ENCODE peak calls at places on chromosomes 5 and 9, in eight cellular contexts. Q, V, G, A, Y, Z, O and J are unnamed samples.

GRCh38 chr5:31751620-31752019 is 112.7 kb downstream of the PDZD2 start:
- DNase-seq in Q (no peak), V (no peak), G (no peak), A (no peak), Y (no peak), Z (no peak), O (no peak), J (no peak)

GRCh38 chr5:122077451-122078115 is 476 bp downstream of the LOX start:
- DNase-seq in Q (peak; percentile 56), V (no peak), G (no peak), A (peak; percentile 54), Y (no peak), Z (peak; percentile 60), O (peak; percentile 13), J (peak; percentile 36)

GRCh38 chr5:92838253-92838652 is 742.8 kb downstream of the NR2F1-AS1 start:
- DNase-seq in Q (no peak), V (no peak), G (no peak), A (peak; percentile 30), Y (no peak), Z (peak; percentile 10), O (peak; percentile 37), J (peak; percentile 49)

GRCh38 chr9:15697459-15697858 is 144.6 kb downstream of the CCDC171 start:
- DNase-seq in Q (peak; percentile 39), V (peak; percentile 78), G (no peak), A (no peak), Y (peak; percentile 45), Z (peak; percentile 53), O (no peak), J (peak; percentile 41)

GRCh38 chr5:84791153-84791552 is 406.5 kb upstream of the EDIL3 start:
- DNase-seq in Q (no peak), V (no peak), G (no peak), A (no peak), Y (no peak), Z (no peak), O (no peak), J (no peak)

GRCh38 chr9:114153761-114154596 is 1.4 kb upstream of the COL27A1 start:
- DNase-seq in Q (no peak), V (no peak), G (no peak), A (peak; percentile 87), Y (no peak), Z (peak; percentile 42), O (peak; percentile 95), J (peak; percentile 54)

GRCh38 chr9:121357011-121357410 is 13.0 kb downstream of the STOM start:
- DNase-seq in Q (peak; percentile 61), V (no peak), G (no peak), A (no peak), Y (no peak), Z (no peak), O (no peak), J (no peak)

GRCh38 chr9:105608685-105609598 is 51.0 kb downstream of the FKTN start:
- DNase-seq in Q (peak; percentile 52), V (peak; percentile 11), G (peak; percentile 6), A (no peak), Y (peak; percentile 55), Z (peak; percentile 68), O (peak; percentile 50), J (peak; percentile 74)

GRCh38 chr5:133635051-133635450 is 22.7 kb upstream of the FSTL4 start:
- DNase-seq in Q (no peak), V (no peak), G (no peak), A (no peak), Y (peak; percentile 57), Z (peak; percentile 10), O (no peak), J (peak; percentile 67)

GRCh38 chr5:164370841-164371240 is 865.4 kb downstream of the MAT2B start:
- DNase-seq in Q (no peak), V (no peak), G (no peak), A (no peak), Y (peak; percentile 56), Z (no peak), O (no peak), J (peak; percentile 45)

GRCh38 chr5:57032151-57032551 is 80.2 kb upstream of the MIER3 start:
- DNase-seq in Q (no peak), V (no peak), G (no peak), A (no peak), Y (peak; percentile 95), Z (no peak), O (peak; percentile 20), J (peak; percentile 72)

GRCh38 chr9:21833090-21833801 is 30.8 kb downstream of the MTAP start:
- DNase-seq in Q (no peak), V (no peak), G (no peak), A (no peak), Y (no peak), Z (no peak), O (no peak), J (peak; percentile 83)

GRCh38 chr9:40884072-40884901 is 244.2 kb downstream of the FOXD4L6 start:
- DNase-seq in Q (no peak), V (no peak), G (no peak), A (peak; percentile 24), Y (no peak), Z (no peak), O (no peak), J (no peak)

GRCh38 chr5:179414459-179415215 is 69.4 kb upstream of the ADAMTS2 start:
- DNase-seq in Q (no peak), V (no peak), G (no peak), A (peak; percentile 19), Y (no peak), Z (no peak), O (no peak), J (no peak)

GRCh38 chr5:137264573-137264972 is 234.6 kb downstream of the SPOCK1 start:
- DNase-seq in Q (no peak), V (no peak), G (no peak), A (no peak), Y (no peak), Z (peak; percentile 57), O (no peak), J (no peak)

GRCh38 chr5:158895573-158895972 is 204.1 kb downstream of the EBF1 start:
- DNase-seq in Q (no peak), V (no peak), G (peak; percentile 13), A (no peak), Y (no peak), Z (no peak), O (no peak), J (no peak)

GRCh38 chr5:173326501-173326960 is 1.7 kb downstream of the STC2 start:
- DNase-seq in Q (peak; percentile 38), V (peak; percentile 72), G (no peak), A (no peak), Y (peak; percentile 82), Z (peak; percentile 84), O (no peak), J (peak; percentile 75)

GRCh38 chr5:173329370-173330150 is 1.3 kb upstream of the STC2 start:
- DNase-seq in Q (no peak), V (no peak), G (no peak), A (peak; percentile 83), Y (peak; percentile 64), Z (no peak), O (peak; percentile 72), J (peak; percentile 83)

GRCh38 chr5:173327084-173327947 is 898 bp downstream of the STC2 start:
- DNase-seq in Q (peak; percentile 50), V (no peak), G (no peak), A (no peak), Y (no peak), Z (peak; percentile 76), O (no peak), J (peak; percentile 59)

GRCh38 chr5:173328896-173329369 is 719 bp upstream of the STC2 start:
- DNase-seq in Q (peak; percentile 58), V (no peak), G (no peak), A (peak; percentile 79), Y (peak; percentile 90), Z (peak; percentile 63), O (peak; percentile 64), J (peak; percentile 77)

DNA sequence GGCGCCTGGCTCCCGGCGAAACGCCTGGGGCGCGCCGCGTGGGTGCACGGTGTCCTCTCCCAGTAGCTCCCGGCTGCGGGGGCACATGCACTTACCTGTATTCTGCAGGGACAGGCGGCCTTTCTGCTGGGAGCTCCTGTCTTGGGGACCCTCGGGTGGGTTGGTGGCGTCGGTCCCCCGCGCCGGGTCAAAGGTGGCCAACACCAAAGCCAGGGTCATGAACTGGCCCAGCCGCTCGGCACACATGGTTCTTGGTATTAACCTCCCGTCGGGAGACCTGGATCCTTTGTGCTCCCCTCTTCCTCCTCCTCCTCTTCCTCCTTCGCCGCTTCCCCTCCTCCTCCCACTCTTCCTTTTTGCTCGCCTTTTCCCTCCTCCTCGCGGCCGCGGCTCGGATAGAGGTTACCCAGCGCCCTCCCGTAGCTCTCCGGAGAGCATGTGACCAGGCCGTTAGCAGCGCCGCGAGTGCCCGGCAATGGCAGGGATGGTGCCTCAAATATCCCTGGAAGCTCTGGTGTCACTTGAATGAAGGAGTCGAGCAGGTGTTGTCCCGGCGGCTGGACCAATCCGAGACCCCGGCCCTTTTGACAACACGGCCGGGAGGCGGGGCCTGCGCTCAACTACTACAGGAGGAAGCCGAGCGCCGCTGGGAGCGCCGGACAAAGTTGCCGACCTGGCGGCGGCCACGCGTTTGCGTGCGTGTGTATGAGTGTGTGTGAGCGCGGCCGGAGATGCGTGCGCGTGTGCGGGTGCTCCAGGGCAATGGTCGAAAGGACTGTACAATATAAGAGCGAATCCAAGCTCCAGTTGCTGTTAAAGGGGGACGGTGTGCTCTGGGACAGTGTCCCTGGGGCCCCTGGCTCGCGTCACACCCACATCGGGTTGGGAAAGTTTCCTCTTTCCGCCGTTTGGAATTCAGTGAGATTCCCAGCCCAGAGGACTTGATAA is at the start of gene STC2:
- DNase-seq in Q (peak; percentile 82), V (no peak), G (peak; percentile 81), A (peak; percentile 98), Y (peak; percentile 92), Z (peak; percentile 89), O (peak; percentile 96), J (peak; percentile 96)
- TF ChIP-seq CTCF in Q (no peak), V (peak; percentile 6), G (no peak), A (no peak), Y (no peak), Z (no peak), O (peak; percentile 26), J (no peak)

GRCh38 chr5:59037041-59037440 is 454.2 kb downstream of the RAB3C start:
- DNase-seq in Q (no peak), V (no peak), G (no peak), A (no peak), Y (no peak), Z (peak; percentile 34), O (no peak), J (no peak)
- H3K27ac ChIP-seq in Q (no peak overlapping the region), V (no peak overlapping the region), G (peak overlapping the region; percentile 95), A (no peak overlapping the region), Y (peak overlapping the region; percentile 74), Z (no peak overlapping the region), O (peak overlapping the region; percentile 6), J (no peak overlapping the region)

DNA sequence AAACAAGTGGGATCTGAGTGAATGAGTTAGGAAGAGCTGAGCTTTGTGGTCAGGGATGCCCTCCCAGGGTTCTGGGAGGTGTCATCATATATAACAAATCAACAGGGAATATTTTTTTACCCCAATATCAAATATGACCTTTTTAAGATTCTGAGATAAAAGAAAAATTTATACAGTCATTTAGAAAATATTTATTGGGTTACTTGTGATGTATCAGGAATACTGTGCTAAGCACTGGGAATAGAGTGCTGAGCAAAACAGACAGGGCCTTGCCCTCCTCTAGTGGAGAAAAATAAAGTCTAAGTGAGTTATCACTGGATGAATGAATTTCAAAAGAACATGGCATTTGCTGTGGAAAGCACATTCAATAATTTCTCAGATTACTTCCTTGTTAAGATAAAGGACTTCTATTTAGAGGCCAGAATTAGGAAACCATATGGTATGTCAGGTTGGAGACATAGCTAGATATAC is 102.9 kb downstream of the BOD1 start:
- DNase-seq in Q (no peak), V (no peak), G (no peak), A (no peak), Y (peak; percentile 97), Z (peak; percentile 25), O (no peak), J (no peak)
- TF ChIP-seq CTCF in Q (no peak), V (peak; percentile 29), G (no peak), A (no peak), Y (no peak), Z (no peak), O (no peak), J (no peak)

GRCh38 chr9:131037336-131038255 is 28.6 kb downstream of the LAMC3 start:
- DNase-seq in Q (no peak), V (no peak), G (no peak), A (no peak), Y (no peak), Z (peak; percentile 18), O (no peak), J (no peak)
- H3K27ac ChIP-seq in Q (no peak overlapping the region), V (no peak overlapping the region), G (no peak overlapping the region), A (no peak overlapping the region), Y (no peak overlapping the region), Z (peak overlapping the region; percentile 85), O (no peak overlapping the region), J (no peak overlapping the region)